ENCODE peak calls at places on chromosome 12, in five cellular contexts. H is psoas muscle, R is LNCaP clone FGC, O is endothelial cell, M is hepatic stellate cell. I is an unnamed sample.

GRCh38 chr12:101803978-101804377 is 26.8 kb downstream of the GNPTAB start:
- DNase-seq in H (no peak), R (no peak), O (no peak), M (no peak), I (no peak)

GRCh38 chr12:650983-651382 is 12.3 kb downstream of the NINJ2 start:
- DNase-seq in H (no peak), R (no peak), O (no peak), M (no peak), I (no peak)

GRCh38 chr12:57745485-57745881 is 644 bp downstream of the TSPAN31 start:
- DNase-seq in H (no peak), R (no peak), O (no peak), M (no peak), I (no peak)

GRCh38 chr12:123602651-123603195 is 824 bp downstream of the DDX55 start:
- DNase-seq in H (no peak), R (no peak), O (no peak), M (no peak), I (no peak)

GRCh38 chr12:10220398-10221077 is 7.9 kb downstream of the GABARAPL1 start:
- DNase-seq in H (peak), R (peak), O (no peak), M (no peak), I (no peak)

GRCh38 chr12:71591601-71592000 is 72.0 kb downstream of the ZFC3H1 start:
- DNase-seq in H (no peak), R (no peak), O (no peak), M (no peak), I (peak)

GRCh38 chr12:38588618-38589309 is 272.2 kb downstream of the ALG10B start:
- DNase-seq in H (no peak), R (no peak), O (no peak), M (no peak), I (no peak)

GRCh38 chr12:94225924-94226630 is 77.7 kb downstream of the PLXNC1 start:
- DNase-seq in H (no peak), R (no peak), O (no peak), M (no peak), I (peak)

GRCh38 chr12:64392221-64392620 is 1.7 kb upstream of the C12orf56 start:
- DNase-seq in H (no peak), R (no peak), O (peak), M (peak), I (no peak)

GRCh38 chr12:108955225-108955835 is 65.5 kb downstream of the SVOP start:
- DNase-seq in H (peak), R (no peak), O (no peak), M (no peak), I (no peak)

GRCh38 chr12:116693259-116694227 is 44.3 kb downstream of the SPRING1 start:
- DNase-seq in H (no peak), R (no peak), O (no peak), M (no peak), I (no peak)

GRCh38 chr12:11307143-11307542 is 3.1 kb downstream of the PRB4 start:
- DNase-seq in H (no peak), R (no peak), O (no peak), M (no peak), I (no peak)

GRCh38 chr12:116037941-116038837 is 239.3 kb downstream of the MED13L start:
- DNase-seq in H (no peak), R (no peak), O (no peak), M (peak), I (no peak)

GRCh38 chr12:11813422-11813813 is 163.9 kb downstream of the ETV6 start:
- DNase-seq in H (no peak), R (no peak), O (no peak), M (no peak), I (no peak)

GRCh38 chr12:123741937-123742572 is 20.0 kb upstream of the DNAH10 start:
- DNase-seq in H (no peak), R (no peak), O (no peak), M (no peak), I (no peak)

GRCh38 chr12:50057000-50057841 is at the start of gene ASIC1:
- DNase-seq in H (peak), R (no peak), O (peak), M (peak), I (no peak)

GRCh38 chr12:75814856-75815754 is 216.5 kb downstream of the PHLDA1 start:
- DNase-seq in H (no peak), R (no peak), O (no peak), M (peak), I (no peak)

GRCh38 chr12:10901427-10901826 is 7.9 kb downstream of the TAS2R13 start:
- DNase-seq in H (no peak), R (no peak), O (no peak), M (no peak), I (no peak)

GRCh38 chr12:48279096-48279495 is 71.6 kb downstream of the ZNF641 start:
- DNase-seq in H (no peak), R (no peak), O (no peak), M (no peak), I (no peak)

GRCh38 chr12:49882248-49882850 is 21.4 kb downstream of the FAIM2 start:
- DNase-seq in H (no peak), R (no peak), O (no peak), M (no peak), I (peak)

GRCh38 chr12:66668311-66668710 is 10.6 kb downstream of the GRIP1 start:
- DNase-seq in H (no peak), R (no peak), O (no peak), M (no peak), I (no peak)

GRCh38 chr12:26135010-26135420 is 10.2 kb upstream of the BHLHE41 start:
- DNase-seq in H (no peak), R (no peak), O (no peak), M (no peak), I (no peak)

GRCh38 chr12:19959353-19959752 is 409.0 kb upstream of the PDE3A start:
- DNase-seq in H (no peak), R (no peak), O (no peak), M (peak), I (no peak)

GRCh38 chr12:47789712-47790489 is 16.9 kb downstream of the SLC48A1 start:
- DNase-seq in H (peak), R (no peak), O (no peak), M (no peak), I (no peak)

GRCh38 chr12:57712671-57713070 is 18.7 kb downstream of the OS9 start:
- DNase-seq in H (no peak), R (no peak), O (no peak), M (no peak), I (no peak)

GRCh38 chr12:39354955-39355354 is 88.0 kb downstream of the KIF21A start:
- DNase-seq in H (no peak), R (no peak), O (no peak), M (no peak), I (no peak)